ENCODE peak calls at places on chromosomes 2 and 18, in nine cellular contexts. J, K, A, S, E, B, U, R and F are unnamed samples.

GRCh38 chr2:182043861-182044260 is 58.2 kb downstream of the PPP1R1C start:
- DNase-seq in J (no peak), K (no peak), A (no peak), S (no peak), E (no peak), B (no peak), U (no peak), R (no peak), F (no peak)

GRCh38 chr2:100831158-100831715 is 11.3 kb downstream of the NPAS2 start:
- DNase-seq in J (no peak), K (no peak), A (no peak), S (no peak), E (no peak), B (no peak), U (no peak), R (no peak), F (no peak)

GRCh38 chr2:39516347-39517101 is 79.4 kb upstream of the MAP4K3 start:
- DNase-seq in J (no peak), K (no peak), A (no peak), S (peak; percentile 79), E (no peak), B (no peak), U (peak; percentile 65), R (no peak), F (no peak)

GRCh38 chr18:23825496-23825895 is 136.2 kb downstream of the LAMA3 start:
- DNase-seq in J (no peak), K (no peak), A (no peak), S (no peak), E (no peak), B (no peak), U (peak; percentile 22), R (no peak), F (peak; percentile 51)

GRCh38 chr2:241123816-241124536 is 21.9 kb upstream of the MTERF4 start:
- DNase-seq in J (no peak), K (peak; percentile 58), A (no peak), S (no peak), E (no peak), B (no peak), U (peak; percentile 27), R (peak; percentile 54), F (no peak)

GRCh38 chr2:191394043-191394442 is 148.8 kb downstream of the MYO1B start:
- DNase-seq in J (no peak), K (no peak), A (no peak), S (no peak), E (no peak), B (no peak), U (no peak), R (no peak), F (no peak)

GRCh38 chr18:63788447-63789096 is 13.4 kb downstream of the SERPINB7 start:
- DNase-seq in J (no peak), K (peak; percentile 33), A (peak; percentile 47), S (peak; percentile 70), E (peak; percentile 82), B (peak; percentile 1), U (peak; percentile 70), R (no peak), F (peak; percentile 91)

GRCh38 chr18:76491801-76492668 is 3.0 kb downstream of the ZNF516 start:
- DNase-seq in J (no peak), K (peak; percentile 46), A (no peak), S (peak; percentile 71), E (no peak), B (no peak), U (peak; percentile 69), R (no peak), F (no peak)

GRCh38 chr2:15112216-15112615 is 448.9 kb downstream of the NBAS start:
- DNase-seq in J (no peak), K (no peak), A (no peak), S (peak; percentile 38), E (no peak), B (no peak), U (peak; percentile 59), R (no peak), F (peak; percentile 2)